ENCODE peak calls at places on chromosomes 2 and 18, in seven cellular contexts. K is posterior cingulate gyrus; I is stimulated activated CD4-positive, alpha-beta T cell treated with anti-CD3 and anti-CD28 coated beads, Interleukin-12 subunit alpha, Interleukin-12 subunit beta, amount 100 ng/mL, for 4 hours; Y is RCC 7860; U is left ventricle myocardium inferior; G is GM13977; M is activated B cell treated with CpG ODN at 0.5 μM for 24 hours. L is an unnamed sample.

GRCh38 chr2:59276033-59276432 is 1034.9 kb upstream of the FANCL start:
- DNase-seq in I (no peak), K (no peak), Y (no peak), U (no peak), G (no peak), M (no peak), L (no peak)

GRCh38 chr2:188367164-188367563 is 75.5 kb downstream of the GULP1 start:
- DNase-seq in U (no peak), M (no peak), Y (no peak), I (no peak), K (no peak), G (no peak), L (no peak)

GRCh38 chr2:226424971-226425370 is 374.6 kb downstream of the IRS1 start:
- DNase-seq in M (no peak), G (no peak), I (no peak), K (no peak), Y (peak; percentile 45), U (no peak), L (no peak)

GRCh38 chr18:79912994-79913831 is 38.2 kb downstream of the SLC66A2 start:
- DNase-seq in K (peak; percentile 5), Y (no peak), M (no peak), I (no peak), G (no peak), U (no peak), L (no peak)

GRCh38 chr2:175111200-175111657 is 56.8 kb downstream of the ATF2 start:
- DNase-seq in U (no peak), M (no peak), Y (peak; percentile 51), I (no peak), G (peak; percentile 43), K (no peak), L (no peak)

GRCh38 chr2:177533253-177533652 is 140.7 kb downstream of the AGPS start:
- DNase-seq in G (no peak), I (no peak), Y (no peak), U (no peak), K (no peak), M (no peak), L (no peak)

GRCh38 chr18:43526436-43527150 is 249.3 kb upstream of the SYT4 start:
- DNase-seq in M (no peak), G (no peak), K (no peak), U (no peak), I (no peak), Y (no peak), L (no peak)

GRCh38 chr2:191441761-191442160 is 196.6 kb downstream of the MYO1B start:
- DNase-seq in K (no peak), M (no peak), U (no peak), I (no peak), Y (no peak), G (no peak), L (no peak)

GRCh38 chr2:207162319-207162718 is 3.4 kb downstream of the KLF7 start:
- DNase-seq in Y (peak; percentile 75), U (no peak), I (no peak), K (no peak), M (no peak), G (no peak), L (no peak)

GRCh38 chr18:60007641-60008040 is 107.8 kb downstream of the PMAIP1 start:
- DNase-seq in K (no peak), G (no peak), U (no peak), M (no peak), Y (no peak), I (no peak), L (no peak)

GRCh38 chr2:2057125-2057721 is 273.9 kb downstream of the MYT1L start:
- DNase-seq in Y (no peak), M (no peak), I (peak; percentile 41), K (no peak), U (peak; percentile 69), G (no peak), L (no peak)

GRCh38 chr18:77080283-77080682 is 52.3 kb downstream of the MBP start:
- DNase-seq in Y (no peak), K (no peak), G (peak; percentile 58), U (no peak), M (peak; percentile 60), I (no peak), L (peak; percentile 70)

GRCh38 chr18:43161528-43161927 is 46.0 kb upstream of the RIT2 start:
- DNase-seq in G (no peak), Y (peak; percentile 15), I (no peak), M (no peak), K (no peak), U (no peak), L (no peak)

GRCh38 chr18:13232060-13232917 is 13.7 kb downstream of the LDLRAD4 start:
- DNase-seq in I (no peak), U (peak; percentile 56), K (peak; percentile 55), G (no peak), M (no peak), Y (no peak), L (no peak)

GRCh38 chr18:71673498-71673897 is 870.6 kb downstream of the CBLN2 start:
- DNase-seq in I (no peak), Y (no peak), K (no peak), M (no peak), U (no peak), G (no peak), L (no peak)

GRCh38 chr18:11078491-11078890 is 70.9 kb downstream of the PIEZO2 start:
- DNase-seq in G (no peak), Y (no peak), I (no peak), M (no peak), K (no peak), U (no peak), L (no peak)

GRCh38 chr2:239312741-239313246 is 88.0 kb downstream of the HDAC4 start:
- DNase-seq in G (no peak), U (peak; percentile 43), Y (no peak), K (no peak), M (no peak), I (no peak), L (no peak)

GRCh38 chr2:235642446-235643107 is 148.7 kb downstream of the AGAP1 start:
- DNase-seq in U (peak; percentile 41), Y (peak; percentile 15), G (no peak), I (no peak), M (no peak), K (no peak), L (no peak)

GRCh38 chr18:60500960-60501359 is 128.4 kb upstream of the MC4R start:
- DNase-seq in I (no peak), M (no peak), U (no peak), G (no peak), K (no peak), Y (no peak), L (no peak)

GRCh38 chr2:74735009-74735408 is 81.0 kb downstream of the SEMA4F start:
- DNase-seq in Y (no peak), M (no peak), U (no peak), K (no peak), I (no peak), G (no peak), L (no peak)

GRCh38 chr2:11111811-11112425 is 43.3 kb upstream of the SLC66A3 start:
- DNase-seq in Y (no peak), K (no peak), I (no peak), G (no peak), U (no peak), M (no peak), L (no peak)

GRCh38 chr2:15770606-15771005 is 169.7 kb upstream of the MYCN start:
- DNase-seq in K (no peak), I (no peak), U (no peak), G (no peak), M (no peak), Y (no peak), L (no peak)

GRCh38 chr2:120522151-120522751 is 176.3 kb downstream of the INHBB start:
- DNase-seq in I (no peak), U (peak; percentile 37), Y (no peak), M (no peak), G (no peak), K (no peak), L (no peak)

GRCh38 chr18:35371412-35372195 is 5.5 kb downstream of the ZNF396 start:
- DNase-seq in Y (no peak), K (no peak), G (no peak), I (no peak), U (no peak), M (no peak), L (no peak)

GRCh38 chr2:208266641-208267335 is 733 bp downstream of the PIKFYVE start:
- DNase-seq in I (no peak), U (no peak), G (no peak), K (no peak), Y (no peak), M (no peak), L (no peak)

GRCh38 chr2:235990344-235990743 is 177.8 kb downstream of the GBX2 start:
- DNase-seq in Y (no peak), G (no peak), K (no peak), I (no peak), M (no peak), U (peak; percentile 73), L (no peak)

GRCh38 chr2:161030260-161031063 is 129.8 kb upstream of the TANK start:
- DNase-seq in U (no peak), K (no peak), Y (peak; percentile 78), I (no peak), G (no peak), M (no peak), L (no peak)

GRCh38 chr18:74281011-74281638 is 10.6 kb downstream of the CYB5A start:
- DNase-seq in I (no peak), M (no peak), G (no peak), K (no peak), Y (no peak), U (no peak), L (no peak)

GRCh38 chr2:12533337-12533736 is 183.4 kb upstream of the TRIB2 start:
- DNase-seq in G (no peak), K (no peak), M (no peak), U (no peak), Y (no peak), I (no peak), L (no peak)

GRCh38 chr18:2846638-2847340 is at the start of gene EMILIN2:
- DNase-seq in Y (no peak), K (no peak), G (peak; percentile 87), I (peak; percentile 38), U (peak; percentile 75), M (peak; percentile 87), L (peak; percentile 40)

GRCh38 chr18:32310119-32310518 is 120.3 kb downstream of the MEP1B start:
- DNase-seq in U (no peak), M (no peak), K (no peak), G (no peak), Y (no peak), I (no peak), L (no peak)

GRCh38 chr2:241195506-241196130 is 7.1 kb downstream of the ANO7 start:
- DNase-seq in K (no peak), I (no peak), U (no peak), Y (no peak), M (no peak), G (no peak), L (no peak)

GRCh38 chr2:242022550-242023290 is 153.2 kb downstream of the RTP5 start:
- DNase-seq in G (no peak), Y (no peak), K (no peak), M (no peak), U (no peak), I (no peak), L (no peak)

GRCh38 chr2:85920810-85921545 is 32.2 kb upstream of the ST3GAL5 start:
- DNase-seq in U (peak; percentile 52), I (no peak), G (no peak), Y (no peak), M (no peak), K (no peak), L (no peak)

GRCh38 chr18:8724452-8724851 is 19.1 kb downstream of the MTCL1 start:
- DNase-seq in G (no peak), I (no peak), U (no peak), K (no peak), Y (no peak), M (no peak), L (no peak)

GRCh38 chr2:155310589-155310988 is 612.1 kb downstream of the KCNJ3 start:
- DNase-seq in I (no peak), G (no peak), Y (peak; percentile 16), U (no peak), K (no peak), M (no peak), L (no peak)

GRCh38 chr2:152283392-152283791 is 51.6 kb upstream of the FMNL2 start:
- DNase-seq in G (no peak), Y (no peak), U (no peak), M (no peak), I (no peak), K (no peak), L (no peak)

GRCh38 chr2:106572541-106573148 is 85.5 kb downstream of the CD8B2 start:
- DNase-seq in M (no peak), I (no peak), K (peak; percentile 26), Y (no peak), U (no peak), G (no peak), L (no peak)